ENCODE peak calls at places on chromosomes 4 and X, in seven cellular contexts. One of them, this sample, is unnamed.

GRCh38 chrX:110396777-110397176 is 38.1 kb downstream of the RTL9 start:
- DNase-seq in activated T-cell treated with anti-CD3 and anti-CD28 coated beads, Interleukin-2, amount 50 U/mL, for 48 hours: no peak
- DNase-seq in GDM1: no peak
- DNase-seq in M059J: no peak
- DNase-seq in HAP-1: no peak
- DNase-seq in fibroblast of lung: no peak
- DNase-seq in ecto neural progenitor cell: no peak
- DNase-seq in this sample: no peak

GRCh38 chr4:40201898-40202297 is 5.1 kb downstream of the RHOH start:
- DNase-seq in activated T-cell treated with anti-CD3 and anti-CD28 coated beads, Interleukin-2, amount 50 U/mL, for 48 hours: peak; percentile 38
- DNase-seq in GDM1: no peak
- DNase-seq in M059J: no peak
- DNase-seq in HAP-1: no peak
- DNase-seq in fibroblast of lung: no peak
- DNase-seq in ecto neural progenitor cell: no peak
- DNase-seq in this sample: no peak

GRCh38 chr4:34644716-34645115 is 1599.6 kb downstream of the ARAP2 start:
- DNase-seq in activated T-cell treated with anti-CD3 and anti-CD28 coated beads, Interleukin-2, amount 50 U/mL, for 48 hours: no peak
- DNase-seq in GDM1: no peak
- DNase-seq in M059J: peak; percentile 2
- DNase-seq in HAP-1: no peak
- DNase-seq in fibroblast of lung: peak; percentile 10
- DNase-seq in ecto neural progenitor cell: no peak
- DNase-seq in this sample: no peak

GRCh38 chr4:112840061-112840460 is 203.1 kb downstream of the LARP7 start:
- DNase-seq in activated T-cell treated with anti-CD3 and anti-CD28 coated beads, Interleukin-2, amount 50 U/mL, for 48 hours: no peak
- DNase-seq in GDM1: no peak
- DNase-seq in M059J: no peak
- DNase-seq in HAP-1: no peak
- DNase-seq in fibroblast of lung: no peak
- DNase-seq in ecto neural progenitor cell: no peak
- DNase-seq in this sample: no peak

GRCh38 chrX:12425496-12425895 is 287.2 kb downstream of the FRMPD4 start:
- DNase-seq in activated T-cell treated with anti-CD3 and anti-CD28 coated beads, Interleukin-2, amount 50 U/mL, for 48 hours: no peak
- DNase-seq in GDM1: no peak
- DNase-seq in M059J: no peak
- DNase-seq in HAP-1: no peak
- DNase-seq in fibroblast of lung: peak; percentile 21
- DNase-seq in ecto neural progenitor cell: no peak
- DNase-seq in this sample: no peak

GRCh38 chrX:132940727-132941162 is 17.7 kb downstream of the HS6ST2 start:
- DNase-seq in activated T-cell treated with anti-CD3 and anti-CD28 coated beads, Interleukin-2, amount 50 U/mL, for 48 hours: no peak
- DNase-seq in GDM1: no peak
- DNase-seq in M059J: no peak
- DNase-seq in HAP-1: no peak
- DNase-seq in fibroblast of lung: no peak
- DNase-seq in ecto neural progenitor cell: no peak
- DNase-seq in this sample: no peak

GRCh38 chrX:71098302-71098701 is 2.7 kb downstream of the FOXO4 start:
- DNase-seq in activated T-cell treated with anti-CD3 and anti-CD28 coated beads, Interleukin-2, amount 50 U/mL, for 48 hours: peak; percentile 80
- DNase-seq in GDM1: peak; percentile 73
- DNase-seq in M059J: peak; percentile 54
- DNase-seq in HAP-1: peak; percentile 74
- DNase-seq in fibroblast of lung: peak; percentile 46
- DNase-seq in ecto neural progenitor cell: no peak
- DNase-seq in this sample: no peak

GRCh38 chr4:83889802-83890201 is 353.9 kb downstream of the GPAT3 start:
- DNase-seq in activated T-cell treated with anti-CD3 and anti-CD28 coated beads, Interleukin-2, amount 50 U/mL, for 48 hours: no peak
- DNase-seq in GDM1: no peak
- DNase-seq in M059J: peak; percentile 68
- DNase-seq in HAP-1: no peak
- DNase-seq in fibroblast of lung: no peak
- DNase-seq in ecto neural progenitor cell: no peak
- DNase-seq in this sample: no peak

GRCh38 chr4:184812181-184812542 is 13.6 kb downstream of the ACSL1 start:
- DNase-seq in activated T-cell treated with anti-CD3 and anti-CD28 coated beads, Interleukin-2, amount 50 U/mL, for 48 hours: no peak
- DNase-seq in GDM1: no peak
- DNase-seq in M059J: no peak
- DNase-seq in HAP-1: no peak
- DNase-seq in fibroblast of lung: no peak
- DNase-seq in ecto neural progenitor cell: no peak
- DNase-seq in this sample: no peak

GRCh38 chr4:153188966-153189801 is 15.1 kb upstream of the TRIM2 start:
- DNase-seq in activated T-cell treated with anti-CD3 and anti-CD28 coated beads, Interleukin-2, amount 50 U/mL, for 48 hours: no peak
- DNase-seq in GDM1: no peak
- DNase-seq in M059J: peak; percentile 68
- DNase-seq in HAP-1: peak; percentile 82
- DNase-seq in fibroblast of lung: peak; percentile 19
- DNase-seq in ecto neural progenitor cell: no peak
- DNase-seq in this sample: no peak

GRCh38 chr4:118964891-118965411 is 76.3 kb downstream of the SYNPO2 start:
- DNase-seq in activated T-cell treated with anti-CD3 and anti-CD28 coated beads, Interleukin-2, amount 50 U/mL, for 48 hours: no peak
- DNase-seq in GDM1: no peak
- DNase-seq in M059J: peak; percentile 30
- DNase-seq in HAP-1: no peak
- DNase-seq in fibroblast of lung: peak; percentile 80
- DNase-seq in ecto neural progenitor cell: no peak
- DNase-seq in this sample: no peak

GRCh38 chrX:151974336-151975227 is at the start of gene GABRE:
- DNase-seq in activated T-cell treated with anti-CD3 and anti-CD28 coated beads, Interleukin-2, amount 50 U/mL, for 48 hours: peak; percentile 20
- DNase-seq in GDM1: no peak
- DNase-seq in M059J: peak; percentile 57
- DNase-seq in HAP-1: no peak
- DNase-seq in fibroblast of lung: no peak
- DNase-seq in ecto neural progenitor cell: peak; percentile 63
- DNase-seq in this sample: peak; percentile 29

GRCh38 chr4:8585186-8585585 is 5.0 kb downstream of the GPR78 start:
- DNase-seq in activated T-cell treated with anti-CD3 and anti-CD28 coated beads, Interleukin-2, amount 50 U/mL, for 48 hours: no peak
- DNase-seq in GDM1: no peak
- DNase-seq in M059J: peak; percentile 25
- DNase-seq in HAP-1: no peak
- DNase-seq in fibroblast of lung: no peak
- DNase-seq in ecto neural progenitor cell: peak; percentile 44
- DNase-seq in this sample: no peak

GRCh38 chrX:8783100-8784098 is 17.8 kb downstream of the FAM9A start:
- DNase-seq in activated T-cell treated with anti-CD3 and anti-CD28 coated beads, Interleukin-2, amount 50 U/mL, for 48 hours: peak; percentile 63
- DNase-seq in GDM1: no peak
- DNase-seq in M059J: peak; percentile 18
- DNase-seq in HAP-1: peak; percentile 46
- DNase-seq in fibroblast of lung: no peak
- DNase-seq in ecto neural progenitor cell: no peak
- DNase-seq in this sample: no peak

GRCh38 chr4:173433447-173433846 is 34.5 kb upstream of the SCRG1 start:
- DNase-seq in activated T-cell treated with anti-CD3 and anti-CD28 coated beads, Interleukin-2, amount 50 U/mL, for 48 hours: no peak
- DNase-seq in GDM1: no peak
- DNase-seq in M059J: no peak
- DNase-seq in HAP-1: no peak
- DNase-seq in fibroblast of lung: no peak
- DNase-seq in ecto neural progenitor cell: no peak
- DNase-seq in this sample: no peak

GRCh38 chr4:14827111-14827510 is 175.2 kb upstream of the CPEB2 start:
- DNase-seq in activated T-cell treated with anti-CD3 and anti-CD28 coated beads, Interleukin-2, amount 50 U/mL, for 48 hours: no peak
- DNase-seq in GDM1: no peak
- DNase-seq in M059J: peak; percentile 35
- DNase-seq in HAP-1: no peak
- DNase-seq in fibroblast of lung: peak; percentile 4
- DNase-seq in ecto neural progenitor cell: no peak
- DNase-seq in this sample: no peak

GRCh38 chrX:119617511-119618164 is 11.4 kb upstream of the NKRF start:
- DNase-seq in activated T-cell treated with anti-CD3 and anti-CD28 coated beads, Interleukin-2, amount 50 U/mL, for 48 hours: no peak
- DNase-seq in GDM1: no peak
- DNase-seq in M059J: no peak
- DNase-seq in HAP-1: peak; percentile 86
- DNase-seq in fibroblast of lung: no peak
- DNase-seq in ecto neural progenitor cell: no peak
- DNase-seq in this sample: no peak

GRCh38 chr4:152100378-152101201 is 339.8 kb upstream of the GATB start:
- DNase-seq in activated T-cell treated with anti-CD3 and anti-CD28 coated beads, Interleukin-2, amount 50 U/mL, for 48 hours: peak; percentile 78
- DNase-seq in GDM1: no peak
- DNase-seq in M059J: peak; percentile 15
- DNase-seq in HAP-1: no peak
- DNase-seq in fibroblast of lung: no peak
- DNase-seq in ecto neural progenitor cell: no peak
- DNase-seq in this sample: no peak

GRCh38 chrX:41922125-41922521 is 1.2 kb downstream of the CASK start:
- DNase-seq in activated T-cell treated with anti-CD3 and anti-CD28 coated beads, Interleukin-2, amount 50 U/mL, for 48 hours: peak; percentile 50
- DNase-seq in GDM1: no peak
- DNase-seq in M059J: peak; percentile 57
- DNase-seq in HAP-1: peak; percentile 50
- DNase-seq in fibroblast of lung: peak; percentile 14
- DNase-seq in ecto neural progenitor cell: no peak
- DNase-seq in this sample: no peak

GRCh38 chr4:43651991-43652390 is 759.5 kb downstream of the GRXCR1 start:
- DNase-seq in activated T-cell treated with anti-CD3 and anti-CD28 coated beads, Interleukin-2, amount 50 U/mL, for 48 hours: no peak
- DNase-seq in GDM1: no peak
- DNase-seq in M059J: no peak
- DNase-seq in HAP-1: no peak
- DNase-seq in fibroblast of lung: no peak
- DNase-seq in ecto neural progenitor cell: no peak
- DNase-seq in this sample: no peak

GRCh38 chrX:136353519-136354095 is 52.8 kb downstream of the ADGRG4 start:
- DNase-seq in activated T-cell treated with anti-CD3 and anti-CD28 coated beads, Interleukin-2, amount 50 U/mL, for 48 hours: no peak
- DNase-seq in GDM1: no peak
- DNase-seq in M059J: peak; percentile 97
- DNase-seq in HAP-1: no peak
- DNase-seq in fibroblast of lung: no peak
- DNase-seq in ecto neural progenitor cell: no peak
- DNase-seq in this sample: no peak

GRCh38 chrX:14529288-14529989 is at the start of gene GLRA2:
- DNase-seq in activated T-cell treated with anti-CD3 and anti-CD28 coated beads, Interleukin-2, amount 50 U/mL, for 48 hours: peak; percentile 18
- DNase-seq in GDM1: no peak
- DNase-seq in M059J: peak; percentile 7
- DNase-seq in HAP-1: peak; percentile 34
- DNase-seq in fibroblast of lung: peak; percentile 24
- DNase-seq in ecto neural progenitor cell: peak; percentile 57
- DNase-seq in this sample: no peak

GRCh38 chrX:21996872-21997271 is 35.3 kb upstream of the PHEX start:
- DNase-seq in activated T-cell treated with anti-CD3 and anti-CD28 coated beads, Interleukin-2, amount 50 U/mL, for 48 hours: no peak
- DNase-seq in GDM1: peak; percentile 9
- DNase-seq in M059J: no peak
- DNase-seq in HAP-1: no peak
- DNase-seq in fibroblast of lung: peak; percentile 93
- DNase-seq in ecto neural progenitor cell: no peak
- DNase-seq in this sample: no peak

GRCh38 chr4:158535130-158535614 is 13.5 kb downstream of the RXFP1 start:
- DNase-seq in activated T-cell treated with anti-CD3 and anti-CD28 coated beads, Interleukin-2, amount 50 U/mL, for 48 hours: peak; percentile 30
- DNase-seq in GDM1: no peak
- DNase-seq in M059J: peak; percentile 95
- DNase-seq in HAP-1: no peak
- DNase-seq in fibroblast of lung: peak; percentile 71
- DNase-seq in ecto neural progenitor cell: no peak
- DNase-seq in this sample: no peak

GRCh38 chr4:7815562-7815961 is 124.1 kb downstream of the AFAP1 start:
- DNase-seq in activated T-cell treated with anti-CD3 and anti-CD28 coated beads, Interleukin-2, amount 50 U/mL, for 48 hours: no peak
- DNase-seq in GDM1: no peak
- DNase-seq in M059J: peak; percentile 85
- DNase-seq in HAP-1: no peak
- DNase-seq in fibroblast of lung: peak; percentile 93
- DNase-seq in ecto neural progenitor cell: no peak
- DNase-seq in this sample: no peak

GRCh38 chr4:118968006-118968405 is 79.4 kb downstream of the SYNPO2 start:
- DNase-seq in activated T-cell treated with anti-CD3 and anti-CD28 coated beads, Interleukin-2, amount 50 U/mL, for 48 hours: no peak
- DNase-seq in GDM1: peak; percentile 79
- DNase-seq in M059J: peak; percentile 93
- DNase-seq in HAP-1: peak; percentile 35
- DNase-seq in fibroblast of lung: peak; percentile 96
- DNase-seq in ecto neural progenitor cell: no peak
- DNase-seq in this sample: no peak

GRCh38 chr4:142036795-142037583 is 400.6 kb downstream of the IL15 start:
- DNase-seq in activated T-cell treated with anti-CD3 and anti-CD28 coated beads, Interleukin-2, amount 50 U/mL, for 48 hours: no peak
- DNase-seq in GDM1: no peak
- DNase-seq in M059J: peak; percentile 84
- DNase-seq in HAP-1: no peak
- DNase-seq in fibroblast of lung: no peak
- DNase-seq in ecto neural progenitor cell: no peak
- DNase-seq in this sample: no peak

GRCh38 chrX:56745019-56745418 is 16.0 kb downstream of the NBDY start:
- DNase-seq in activated T-cell treated with anti-CD3 and anti-CD28 coated beads, Interleukin-2, amount 50 U/mL, for 48 hours: no peak
- DNase-seq in GDM1: no peak
- DNase-seq in M059J: peak; percentile 69
- DNase-seq in HAP-1: no peak
- DNase-seq in fibroblast of lung: peak; percentile 78
- DNase-seq in ecto neural progenitor cell: no peak
- DNase-seq in this sample: no peak

GRCh38 chrX:68588653-68589371 is 58.7 kb upstream of the STARD8 start:
- DNase-seq in activated T-cell treated with anti-CD3 and anti-CD28 coated beads, Interleukin-2, amount 50 U/mL, for 48 hours: no peak
- DNase-seq in GDM1: no peak
- DNase-seq in M059J: peak; percentile 90
- DNase-seq in HAP-1: no peak
- DNase-seq in fibroblast of lung: no peak
- DNase-seq in ecto neural progenitor cell: no peak
- DNase-seq in this sample: no peak

GRCh38 chrX:140815868-140816267 is 106.3 kb downstream of the LINC00632 start:
- DNase-seq in activated T-cell treated with anti-CD3 and anti-CD28 coated beads, Interleukin-2, amount 50 U/mL, for 48 hours: no peak
- DNase-seq in GDM1: no peak
- DNase-seq in M059J: peak; percentile 84
- DNase-seq in HAP-1: peak; percentile 27
- DNase-seq in fibroblast of lung: peak; percentile 29
- DNase-seq in ecto neural progenitor cell: no peak
- DNase-seq in this sample: no peak

GRCh38 chrX:9467181-9467580 is 2.3 kb downstream of the TBL1X start:
- DNase-seq in activated T-cell treated with anti-CD3 and anti-CD28 coated beads, Interleukin-2, amount 50 U/mL, for 48 hours: no peak
- DNase-seq in GDM1: no peak
- DNase-seq in M059J: no peak
- DNase-seq in HAP-1: peak; percentile 25
- DNase-seq in fibroblast of lung: peak; percentile 8
- DNase-seq in ecto neural progenitor cell: no peak
- DNase-seq in this sample: no peak

GRCh38 chrX:119880552-119881437 is 9.2 kb downstream of the NDUFA1 start:
- DNase-seq in activated T-cell treated with anti-CD3 and anti-CD28 coated beads, Interleukin-2, amount 50 U/mL, for 48 hours: peak; percentile 32
- DNase-seq in GDM1: peak; percentile 35
- DNase-seq in M059J: peak; percentile 71
- DNase-seq in HAP-1: peak; percentile 64
- DNase-seq in fibroblast of lung: peak; percentile 61
- DNase-seq in ecto neural progenitor cell: peak; percentile 49
- DNase-seq in this sample: no peak

This sample was measured in CMK.